ENCODE peak calls at places on chromosomes 6 and 20, in seven cellular contexts. T, J, U, O, M, S and L are unnamed samples.

GRCh38 chr6:41505084-41506049 is 40.8 kb upstream of the FOXP4 start:
- DNase-seq in O (peak), T (no peak), S (peak), U (peak), M (no peak), J (peak), L (no peak)

GRCh38 chr6:127855542-127856159 is 45.2 kb downstream of the THEMIS start:
- DNase-seq in U (peak), S (peak), T (no peak), J (peak), M (no peak), O (peak), L (no peak)

GRCh38 chr20:6595704-6596103 is 171.8 kb upstream of the BMP2 start:
- DNase-seq in O (peak), T (no peak), U (no peak), S (no peak), M (no peak), J (peak), L (no peak)

GRCh38 chr20:38139156-38139912 is 25.7 kb downstream of the TGM2 start:
- DNase-seq in M (no peak), U (no peak), J (no peak), T (no peak), S (peak), O (no peak), L (no peak)

GRCh38 chr6:109514946-109515345 is 31.9 kb upstream of the ZBTB24 start:
- DNase-seq in S (no peak), J (no peak), U (no peak), M (no peak), T (no peak), O (no peak), L (no peak)

GRCh38 chr6:41548098-41548840 is 2.1 kb downstream of the FOXP4 start:
- DNase-seq in M (no peak), S (no peak), U (no peak), T (no peak), O (no peak), J (no peak), L (no peak)

GRCh38 chr6:24931752-24932691 is 3.7 kb downstream of the RIPOR2 start:
- DNase-seq in T (no peak), U (peak), S (no peak), O (peak), J (no peak), M (no peak), L (no peak)

GRCh38 chr6:14372738-14373484 is 255.3 kb downstream of the CD83 start:
- DNase-seq in M (no peak), T (no peak), U (no peak), J (no peak), O (no peak), S (no peak), L (no peak)

GRCh38 chr6:96089173-96089572 is 73.4 kb downstream of the FUT9 start:
- DNase-seq in S (peak), M (peak), O (no peak), J (peak), T (peak), U (no peak), L (peak)

GRCh38 chr6:146146836-146147235 is 118.0 kb downstream of the GRM1 start:
- DNase-seq in T (no peak), M (no peak), S (no peak), J (no peak), O (no peak), U (no peak), L (no peak)

GRCh38 chr6:119446623-119447008 is 97.1 kb upstream of the MAN1A1 start:
- DNase-seq in O (peak), S (peak), U (peak), T (no peak), J (no peak), M (no peak), L (no peak)

GRCh38 chr6:11918021-11918738 is 93.9 kb upstream of the HIVEP1 start:
- DNase-seq in T (no peak), U (peak), J (no peak), M (no peak), O (peak), S (no peak), L (no peak)

GRCh38 chr6:21046276-21046675 is 512.0 kb downstream of the CDKAL1 start:
- DNase-seq in U (no peak), M (no peak), O (no peak), S (no peak), J (no peak), T (no peak), L (no peak)

GRCh38 chr6:20885076-20885475 is 350.8 kb downstream of the CDKAL1 start:
- DNase-seq in T (no peak), U (no peak), O (no peak), S (no peak), M (no peak), J (no peak), L (no peak)

GRCh38 chr6:24273471-24273870 is 84.4 kb downstream of the DCDC2 start:
- DNase-seq in O (peak), J (no peak), U (peak), S (no peak), T (no peak), M (no peak), L (no peak)

GRCh38 chr6:111411046-111411445 is 72.0 kb downstream of the REV3L start:
- DNase-seq in O (no peak), U (no peak), T (no peak), M (no peak), S (no peak), J (no peak), L (no peak)

GRCh38 chr6:152984387-152984872 is 1.6 kb upstream of the FBXO5 start:
- DNase-seq in O (no peak), J (peak), U (no peak), S (no peak), M (no peak), T (no peak), L (no peak)

GRCh38 chr6:36360241-36361054 is 23.8 kb upstream of the BNIP5 start:
- DNase-seq in J (peak), S (peak), M (peak), T (peak), O (peak), U (peak), L (peak)

GRCh38 chr6:36357872-36358234 is 21.2 kb upstream of the BNIP5 start:
- DNase-seq in M (no peak), T (no peak), O (no peak), S (no peak), U (no peak), J (no peak), L (no peak)

GRCh38 chr6:36355819-36356218 is 19.1 kb upstream of the BNIP5 start:
- DNase-seq in U (no peak), J (no peak), M (no peak), T (no peak), O (no peak), S (no peak), L (no peak)

GRCh38 chr6:36361071-36361470 is 24.4 kb upstream of the BNIP5 start:
- DNase-seq in M (no peak), U (no peak), S (no peak), T (no peak), O (no peak), J (no peak), L (no peak)

DNA sequence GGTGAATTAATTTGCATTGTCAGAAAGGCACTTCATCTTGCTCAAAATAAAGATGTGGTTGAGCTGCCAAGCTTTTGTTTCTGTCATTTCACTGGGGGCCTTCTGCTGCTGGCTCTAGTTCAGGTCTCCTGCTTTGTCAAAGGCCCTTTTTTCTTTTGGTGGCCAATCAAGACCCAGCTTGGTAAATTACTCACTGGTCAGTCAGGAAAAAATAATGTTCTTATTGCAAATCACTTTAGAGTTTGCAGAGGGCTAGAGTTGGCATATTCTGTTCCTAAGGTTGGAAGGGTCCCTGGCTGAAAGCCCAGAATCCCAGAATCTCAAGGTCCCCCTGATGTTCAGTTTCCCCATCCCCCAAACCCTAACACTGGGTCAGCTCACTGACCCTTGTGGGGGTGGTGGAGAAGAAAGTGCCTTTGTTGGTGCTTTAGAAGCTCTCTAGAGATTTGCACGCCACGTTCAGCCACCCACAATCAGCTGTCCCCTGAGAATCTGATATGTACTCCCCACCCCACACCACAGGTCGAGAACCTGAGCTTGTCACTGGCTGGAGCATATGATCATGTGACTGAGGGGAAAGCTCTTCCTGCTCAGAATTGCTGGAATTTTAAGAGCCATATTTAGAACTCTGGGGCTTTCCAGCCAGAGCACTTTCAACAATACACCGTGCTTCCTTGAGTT is 21.7 kb upstream of the BNIP5 start:
- DNase-seq in J (no peak), M (no peak), U (peak), O (peak), T (no peak), S (no peak), L (no peak)
- H3K9ac ChIP-seq in J (no peak), M (no peak), U (no peak), O (no peak), T (no peak), S (no peak), L (no peak)

DNA sequence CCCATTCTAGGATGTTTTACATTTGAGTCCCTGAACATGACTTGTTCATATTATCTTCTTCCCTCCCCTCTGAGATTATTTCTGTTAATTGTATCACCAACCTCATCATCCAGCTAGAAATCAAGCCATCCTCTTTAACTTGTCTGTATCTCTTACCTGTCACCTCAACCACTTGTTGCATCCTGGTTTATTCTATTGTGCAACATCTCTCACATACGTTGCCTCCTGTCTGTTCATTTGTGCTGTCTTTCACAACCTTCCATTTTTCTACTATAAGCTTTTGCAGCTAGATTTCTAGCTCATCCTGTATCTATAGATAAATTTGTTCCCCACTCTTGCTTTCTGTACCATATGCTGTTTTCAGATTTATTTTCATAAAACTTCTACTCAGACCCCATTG is 183.7 kb downstream of the MCHR2 start:
- DNase-seq in U (no peak), T (no peak), S (no peak), O (no peak), M (no peak), J (no peak), L (no peak)
- H3K23ac ChIP-seq in U (no peak), T (no peak), S (no peak), O (no peak), M (no peak), J (no peak), L (no peak)

GRCh38 chr20:4160761-4161305 is 145.5 kb upstream of the RNF24 start:
- DNase-seq in J (no peak), U (peak), O (peak), M (no peak), S (no peak), T (no peak), L (no peak)
- H3K9ac ChIP-seq in J (peak), U (peak), O (peak), M (no peak), S (no peak), T (no peak), L (peak)

DNA sequence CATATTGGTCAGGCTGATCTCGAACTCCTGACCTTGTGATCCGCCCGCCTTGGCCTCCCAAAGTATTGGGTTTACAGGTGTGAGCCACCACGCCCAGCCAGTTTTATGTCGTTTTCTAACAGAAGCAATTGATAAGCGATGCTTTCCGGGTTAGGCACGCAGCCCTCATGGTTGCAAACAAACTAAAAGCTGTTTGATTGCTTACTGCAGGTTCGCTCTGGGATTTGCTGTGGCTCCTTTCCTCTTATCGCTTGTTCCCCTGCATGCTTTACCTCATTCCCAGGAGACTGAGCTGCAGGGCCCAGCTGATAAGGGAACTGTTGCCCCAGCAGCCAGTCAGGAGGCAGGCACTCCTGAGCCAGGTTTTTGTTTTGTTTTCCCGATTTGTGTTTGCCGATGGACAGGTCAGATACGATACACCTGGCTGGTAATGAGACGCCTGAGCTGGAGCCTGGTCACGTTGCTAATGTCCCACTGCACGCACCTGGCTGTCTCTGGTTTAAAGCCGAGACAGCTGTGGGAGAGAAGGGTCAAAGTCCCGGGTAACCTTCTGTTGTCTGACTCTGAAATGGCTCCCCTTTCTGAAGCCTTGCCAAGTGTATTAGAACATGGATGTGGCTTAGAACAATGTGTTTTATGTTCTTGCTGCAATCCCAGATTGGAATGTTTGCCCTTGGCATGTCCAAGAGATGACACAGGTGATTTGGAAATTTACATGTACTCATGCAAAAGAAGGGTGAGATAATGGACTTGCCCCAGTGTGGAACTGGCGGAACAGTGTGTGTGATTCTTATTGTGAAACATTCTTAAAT is 19.9 kb downstream of the DSP start:
- DNase-seq in S (peak), U (no peak), M (no peak), J (peak), T (no peak), O (peak), L (no peak)
- H3K23ac ChIP-seq in S (no peak), U (no peak), M (no peak), J (no peak), T (no peak), O (no peak), L (no peak)

GRCh38 chr6:141123497-141123896 is 1009.2 kb upstream of the GJE1 start:
- DNase-seq in O (no peak), J (no peak), T (no peak), S (no peak), U (no peak), M (no peak), L (no peak)

GRCh38 chr6:141118991-141119390 is 1013.7 kb upstream of the GJE1 start:
- DNase-seq in O (no peak), U (no peak), S (no peak), M (no peak), T (no peak), J (no peak), L (no peak)

GRCh38 chr6:141117869-141118268 is 1014.9 kb upstream of the GJE1 start:
- DNase-seq in U (no peak), O (no peak), J (no peak), S (no peak), T (no peak), M (no peak), L (no peak)

DNA sequence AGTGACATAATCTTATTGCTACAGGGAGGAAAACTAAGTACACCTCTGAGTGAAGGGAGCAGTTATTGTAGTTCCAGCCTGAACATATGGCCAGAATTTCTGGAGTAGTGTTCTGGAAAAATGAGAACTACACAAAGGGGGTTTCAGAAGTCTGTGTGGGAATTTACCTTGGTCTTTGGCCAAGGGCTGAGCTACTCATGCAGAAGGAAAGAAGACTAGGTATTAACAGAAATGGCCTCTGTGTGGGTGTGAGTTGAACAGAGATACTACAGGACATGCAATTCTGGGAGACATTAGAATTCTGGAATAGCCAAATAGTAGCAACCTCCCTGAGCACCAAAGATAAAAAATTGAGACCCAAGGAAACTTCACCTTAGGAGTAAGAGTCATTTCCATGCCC is 1009.6 kb upstream of the GJE1 start:
- DNase-seq in U (no peak), M (no peak), J (no peak), T (no peak), O (peak), S (no peak), L (no peak)
- H3K9ac ChIP-seq in U (no peak), M (no peak), J (no peak), T (no peak), O (no peak), S (no peak), L (no peak)

GRCh38 chr6:28433119-28433518 is 10.2 kb downstream of the ZSCAN23 start:
- DNase-seq in O (no peak), T (no peak), S (no peak), J (no peak), U (no peak), M (no peak), L (no peak)
- H3K23ac ChIP-seq in O (no peak), T (no peak), S (no peak), J (no peak), U (no peak), M (no peak), L (no peak)

GRCh38 chr6:161035182-161035980 is 43.8 kb downstream of the MAP3K4 start:
- DNase-seq in U (no peak), S (no peak), J (no peak), T (no peak), O (no peak), M (no peak), L (no peak)
- H3K9ac ChIP-seq in U (no peak), S (no peak), J (no peak), T (no peak), O (no peak), M (no peak), L (no peak)